ENCODE peak calls at places on chromosome 10, in four cellular contexts. One of them, this sample, is unnamed.

GRCh38 chr10:77131214-77131613 is 506.4 kb downstream of the KCNMA1 start:
- ATAC-seq in right cardiac atrium: no peak
- ATAC-seq in activated naive CD4-positive, alpha-beta T cell treated with anti-CD3 and anti-CD28 coated beads, Interleukin-2, amount 50 U/mL, for 72 hours: no peak
- ATAC-seq in aorta: no peak
- ATAC-seq in this sample: no peak

GRCh38 chr10:75272896-75273295 is 37.1 kb upstream of the COMTD1 start:
- ATAC-seq in right cardiac atrium: peak
- ATAC-seq in activated naive CD4-positive, alpha-beta T cell treated with anti-CD3 and anti-CD28 coated beads, Interleukin-2, amount 50 U/mL, for 72 hours: no peak
- ATAC-seq in aorta: no peak
- ATAC-seq in this sample: no peak

GRCh38 chr10:70759769-70760168 is 25.4 kb downstream of the TBATA start:
- ATAC-seq in right cardiac atrium: no peak
- ATAC-seq in activated naive CD4-positive, alpha-beta T cell treated with anti-CD3 and anti-CD28 coated beads, Interleukin-2, amount 50 U/mL, for 72 hours: no peak
- ATAC-seq in aorta: no peak
- ATAC-seq in this sample: no peak

GRCh38 chr10:79242620-79243152 is 104.6 kb upstream of the PPIF start:
- ATAC-seq in right cardiac atrium: peak
- ATAC-seq in activated naive CD4-positive, alpha-beta T cell treated with anti-CD3 and anti-CD28 coated beads, Interleukin-2, amount 50 U/mL, for 72 hours: peak
- ATAC-seq in aorta: peak
- ATAC-seq in this sample: peak

GRCh38 chr10:74083304-74083703 is 67.3 kb downstream of the AP3M1 start:
- ATAC-seq in right cardiac atrium: no peak
- ATAC-seq in activated naive CD4-positive, alpha-beta T cell treated with anti-CD3 and anti-CD28 coated beads, Interleukin-2, amount 50 U/mL, for 72 hours: no peak
- ATAC-seq in aorta: no peak
- ATAC-seq in this sample: no peak

GRCh38 chr10:88668465-88668864 is 4.2 kb downstream of the LIPF start:
- ATAC-seq in right cardiac atrium: no peak
- ATAC-seq in activated naive CD4-positive, alpha-beta T cell treated with anti-CD3 and anti-CD28 coated beads, Interleukin-2, amount 50 U/mL, for 72 hours: no peak
- ATAC-seq in aorta: no peak
- ATAC-seq in this sample: no peak

GRCh38 chr10:110456046-110456445 is 41.7 kb upstream of the DUSP5 start:
- ATAC-seq in right cardiac atrium: no peak
- ATAC-seq in activated naive CD4-positive, alpha-beta T cell treated with anti-CD3 and anti-CD28 coated beads, Interleukin-2, amount 50 U/mL, for 72 hours: no peak
- ATAC-seq in aorta: no peak
- ATAC-seq in this sample: no peak

GRCh38 chr10:5625992-5626777 is 40.2 kb downstream of the ASB13 start:
- ATAC-seq in right cardiac atrium: no peak
- ATAC-seq in activated naive CD4-positive, alpha-beta T cell treated with anti-CD3 and anti-CD28 coated beads, Interleukin-2, amount 50 U/mL, for 72 hours: peak
- ATAC-seq in aorta: no peak
- ATAC-seq in this sample: no peak

GRCh38 chr10:57815926-57816325 is 451.8 kb downstream of the IPMK start:
- ATAC-seq in right cardiac atrium: no peak
- ATAC-seq in activated naive CD4-positive, alpha-beta T cell treated with anti-CD3 and anti-CD28 coated beads, Interleukin-2, amount 50 U/mL, for 72 hours: no peak
- ATAC-seq in aorta: no peak
- ATAC-seq in this sample: no peak

GRCh38 chr10:106711313-106711906 is 453.1 kb downstream of the SORCS1 start:
- ATAC-seq in right cardiac atrium: no peak
- ATAC-seq in activated naive CD4-positive, alpha-beta T cell treated with anti-CD3 and anti-CD28 coated beads, Interleukin-2, amount 50 U/mL, for 72 hours: no peak
- ATAC-seq in aorta: no peak
- ATAC-seq in this sample: no peak

GRCh38 chr10:31490858-31491504 is 172.0 kb downstream of the ZEB1 start:
- ATAC-seq in right cardiac atrium: no peak
- ATAC-seq in activated naive CD4-positive, alpha-beta T cell treated with anti-CD3 and anti-CD28 coated beads, Interleukin-2, amount 50 U/mL, for 72 hours: peak
- ATAC-seq in aorta: peak
- ATAC-seq in this sample: peak